ENCODE peak calls at places on chromosomes 11 and 22, in four cellular contexts. Y is K562, K is HepG2, N is SK-N-SH. O is an unnamed sample.

GRCh38 chr22:48851933-48852549 is 975.6 kb downstream of the BRD1 start:
- DNase-seq in Y (no peak), K (peak), N (no peak), O (no peak)

GRCh38 chr11:23278121-23278520 is 417.8 kb upstream of the CCDC179 start:
- DNase-seq in Y (no peak), K (no peak), N (no peak), O (peak)

GRCh38 chr11:34405079-34405858 is 33.5 kb upstream of the CAT start:
- DNase-seq in Y (no peak), K (no peak), N (no peak), O (no peak)

GRCh38 chr22:29300807-29301601 is 5.4 kb upstream of the GAS2L1 start:
- DNase-seq in Y (no peak), K (no peak), N (peak), O (no peak)

GRCh38 chr11:64926689-64927088 is 2.2 kb downstream of the PPP2R5B start:
- DNase-seq in Y (no peak), K (no peak), N (no peak), O (no peak)

GRCh38 chr11:122405788-122406341 is 249.7 kb upstream of the UBASH3B start:
- DNase-seq in Y (no peak), K (no peak), N (no peak), O (peak)

GRCh38 chr11:61902313-61902712 is 11.0 kb upstream of the FADS3 start:
- DNase-seq in Y (no peak), K (no peak), N (no peak), O (no peak)

GRCh38 chr11:119424775-119425174 is 1.8 kb upstream of the THY1 start:
- DNase-seq in Y (no peak), K (no peak), N (peak), O (no peak)

GRCh38 chr22:44809456-44809855 is 57.1 kb downstream of the ARHGAP8 start:
- DNase-seq in Y (no peak), K (no peak), N (no peak), O (no peak)

GRCh38 chr11:19664896-19665548 is 47.6 kb upstream of the NAV2 start:
- DNase-seq in Y (no peak), K (no peak), N (no peak), O (peak)

GRCh38 chr11:111586305-111586915 is 15.8 kb upstream of the SIK2 start:
- DNase-seq in Y (peak), K (peak), N (peak), O (peak)

GRCh38 chr22:44689173-44689572 is 12.8 kb upstream of the PRR5 start:
- DNase-seq in Y (peak), K (no peak), N (no peak), O (peak)

GRCh38 chr11:108960498-108960897 is 295.6 kb downstream of the DDX10 start:
- DNase-seq in Y (no peak), K (no peak), N (no peak), O (no peak)

GRCh38 chr11:130001491-130002351 is 914 bp downstream of the PRDM10 start:
- DNase-seq in Y (no peak), K (peak), N (no peak), O (peak)

GRCh38 chr22:46043816-46044717 is 67.1 kb upstream of the WNT7B start:
- DNase-seq in Y (no peak), K (no peak), N (no peak), O (no peak)

DNA sequence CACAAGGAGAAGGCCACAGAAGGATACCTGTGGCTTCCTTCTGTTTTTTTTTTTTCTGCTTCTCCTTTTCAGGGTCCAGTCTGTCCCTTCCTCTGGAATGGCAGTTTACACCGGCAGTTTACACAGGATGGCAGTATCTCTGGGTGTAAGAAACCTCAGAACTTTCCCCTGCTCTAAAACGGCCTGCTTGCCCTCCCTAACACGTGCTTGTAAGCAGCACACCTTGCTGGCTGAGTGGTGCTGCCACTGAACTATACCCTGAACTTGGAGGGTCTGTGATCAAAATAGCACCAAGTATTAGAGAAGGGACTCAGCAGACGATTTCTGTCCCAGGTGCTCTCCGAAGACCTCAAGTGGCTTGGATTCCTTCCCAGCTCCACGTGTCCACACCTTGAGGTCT is 904 bp upstream of the OPCML start:
- DNase-seq in Y (no peak), K (no peak), N (no peak), O (no peak)
- TF ChIP-seq MXI1 in Y (no peak), K (no peak), N (no peak), O (no peak)

GRCh38 chr11:126186708-126187481 is 24.6 kb downstream of the RPUSD4 start:
- DNase-seq in Y (no peak), K (peak), N (no peak), O (no peak)

GRCh38 chr11:126190792-126191191 is 20.7 kb downstream of the RPUSD4 start:
- DNase-seq in Y (no peak), K (no peak), N (no peak), O (no peak)

GRCh38 chr11:126191379-126192073 is 19.9 kb downstream of the RPUSD4 start:
- DNase-seq in Y (no peak), K (no peak), N (no peak), O (no peak)

GRCh38 chr11:126188332-126189108 is 22.9 kb downstream of the RPUSD4 start:
- DNase-seq in Y (no peak), K (no peak), N (no peak), O (no peak)

GRCh38 chr11:126189109-126189929 is 22.1 kb downstream of the RPUSD4 start:
- DNase-seq in Y (no peak), K (peak), N (no peak), O (no peak)
- TF ChIP-seq MXI1 in Y (no peak), K (no peak), N (no peak), O (no peak)

GRCh38 chr22:43088979-43089717 is at the start of gene TTLL1:
- DNase-seq in Y (peak), K (peak), N (peak), O (peak)
- TF ChIP-seq MXI1 in Y (peak), K (peak), N (peak), O (peak)

GRCh38 chr11:45741032-45741431 is 63.9 kb upstream of the SLC35C1 start:
- DNase-seq in Y (no peak), K (no peak), N (no peak), O (no peak)
- TF ChIP-seq MXI1 in Y (no peak), K (no peak), N (no peak), O (no peak)

DNA sequence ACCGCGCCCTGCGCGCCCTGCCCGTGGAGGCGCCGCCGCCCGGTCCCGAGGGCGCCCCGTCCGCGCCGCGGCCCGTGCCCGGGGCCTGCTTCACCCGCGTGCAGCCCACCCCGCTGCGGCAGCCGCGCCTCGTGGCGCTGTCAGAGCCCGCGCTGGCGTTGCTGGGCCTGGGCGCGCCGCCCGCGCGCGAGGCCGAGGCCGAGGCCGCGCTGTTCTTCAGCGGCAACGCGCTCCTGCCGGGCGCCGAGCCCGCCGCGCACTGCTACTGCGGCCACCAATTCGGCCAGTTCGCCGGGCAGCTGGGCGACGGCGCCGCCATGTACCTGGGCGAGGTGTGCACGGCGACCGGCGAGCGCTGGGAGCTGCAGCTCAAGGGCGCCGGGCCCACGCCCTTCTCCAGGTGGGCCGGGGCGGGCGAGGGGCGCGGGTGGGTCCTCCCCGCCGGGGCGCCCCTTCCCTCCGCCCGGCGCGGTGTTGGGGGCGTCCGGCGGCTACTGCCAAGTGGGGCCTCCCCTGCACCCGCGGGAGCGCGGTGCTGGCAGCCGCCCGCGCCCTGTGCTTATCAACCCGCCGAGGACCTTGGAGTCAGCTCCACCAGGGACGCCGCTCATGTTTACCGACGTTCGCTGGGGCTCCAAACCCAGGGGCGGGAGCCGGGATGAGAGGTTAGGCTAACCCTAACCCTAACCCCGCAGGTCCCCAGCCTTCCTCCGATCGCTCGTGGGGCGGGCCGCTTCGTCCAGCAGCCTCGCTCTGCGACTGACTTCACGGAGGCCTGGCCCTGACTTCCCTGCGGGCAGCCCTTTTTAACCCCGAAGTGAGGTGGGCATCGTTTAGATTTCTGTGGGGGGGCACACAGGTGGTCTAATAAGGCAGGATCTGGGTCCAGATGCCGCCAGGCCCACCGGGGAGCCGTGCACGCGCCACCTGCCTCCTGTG is 649 bp downstream of the SELENOO start:
- DNase-seq in Y (peak), K (peak), N (no peak), O (no peak)
- TF ChIP-seq MXI1 in Y (no peak), K (no peak), N (peak), O (peak)

GRCh38 chr22:31230155-31230870 is 18.2 kb downstream of the LIMK2 start:
- DNase-seq in Y (no peak), K (no peak), N (no peak), O (peak)

GRCh38 chr22:31235076-31235475 is 23.0 kb downstream of the LIMK2 start:
- DNase-seq in Y (no peak), K (no peak), N (no peak), O (no peak)

GRCh38 chr22:31229402-31230140 is 17.5 kb downstream of the LIMK2 start:
- DNase-seq in Y (no peak), K (no peak), N (peak), O (peak)

GRCh38 chr22:31230871-31231621 is 18.9 kb downstream of the LIMK2 start:
- DNase-seq in Y (no peak), K (peak), N (peak), O (peak)

GRCh38 chr22:31233001-31233400 is 20.9 kb downstream of the LIMK2 start:
- DNase-seq in Y (no peak), K (no peak), N (no peak), O (no peak)
- TF ChIP-seq MXI1 in Y (no peak), K (no peak), N (no peak), O (no peak)

GRCh38 chr11:43582837-43583462 is 97.6 kb upstream of the HSD17B12 start:
- DNase-seq in Y (no peak), K (no peak), N (no peak), O (no peak)
- TF ChIP-seq MXI1 in Y (no peak), K (no peak), N (no peak), O (no peak)

GRCh38 chr11:116500002-116500832 is 272.6 kb downstream of the BUD13 start:
- DNase-seq in Y (no peak), K (no peak), N (peak), O (no peak)
- TF ChIP-seq MXI1 in Y (no peak), K (no peak), N (no peak), O (no peak)

GRCh38 chr22:24175160-24175808 is 6.0 kb upstream of the SUSD2 start:
- DNase-seq in Y (peak), K (peak), N (peak), O (peak)
- TF ChIP-seq MXI1 in Y (no peak), K (peak), N (peak), O (no peak)

O was measured in IMR-90.